ENCODE peak calls at places on chromosomes 13 and 19, in four cellular contexts. One of them, this sample, is unnamed.

GRCh38 chr13:36945078-36945477 is 25.0 kb upstream of the SMAD9 start:
- DNase-seq in HepG2: no peak
- DNase-seq in H1: no peak
- DNase-seq in GM12878: no peak
- DNase-seq in this sample: no peak

GRCh38 chr13:30463820-30464495 is 1.8 kb downstream of the HMGB1 start:
- DNase-seq in H1: no peak
- DNase-seq in GM12878: no peak
- DNase-seq in HepG2: peak
- DNase-seq in this sample: peak

GRCh38 chr19:33719366-33720154 is 77.1 kb upstream of the KCTD15 start:
- DNase-seq in H1: no peak
- DNase-seq in HepG2: no peak
- DNase-seq in GM12878: no peak
- DNase-seq in this sample: no peak

GRCh38 chr13:110364081-110364480 is 57.0 kb downstream of the COL4A2 start:
- DNase-seq in HepG2: no peak
- DNase-seq in GM12878: no peak
- DNase-seq in H1: no peak
- DNase-seq in this sample: no peak

GRCh38 chr19:12778905-12779161 is 3.5 kb upstream of the HOOK2 start:
- DNase-seq in GM12878: no peak
- DNase-seq in HepG2: no peak
- DNase-seq in H1: no peak
- DNase-seq in this sample: no peak

GRCh38 chr19:43782689-43783231 is 2.0 kb upstream of the KCNN4 start:
- DNase-seq in HepG2: no peak
- DNase-seq in GM12878: no peak
- DNase-seq in H1: no peak
- DNase-seq in this sample: no peak

GRCh38 chr13:40776681-40777165 is 5.7 kb upstream of the MRPS31 start:
- DNase-seq in H1: no peak
- DNase-seq in HepG2: no peak
- DNase-seq in GM12878: no peak
- DNase-seq in this sample: no peak

GRCh38 chr19:19542507-19542906 is 4.4 kb downstream of the CILP2 start:
- DNase-seq in GM12878: no peak
- DNase-seq in HepG2: no peak
- DNase-seq in H1: no peak
- DNase-seq in this sample: no peak

DNA sequence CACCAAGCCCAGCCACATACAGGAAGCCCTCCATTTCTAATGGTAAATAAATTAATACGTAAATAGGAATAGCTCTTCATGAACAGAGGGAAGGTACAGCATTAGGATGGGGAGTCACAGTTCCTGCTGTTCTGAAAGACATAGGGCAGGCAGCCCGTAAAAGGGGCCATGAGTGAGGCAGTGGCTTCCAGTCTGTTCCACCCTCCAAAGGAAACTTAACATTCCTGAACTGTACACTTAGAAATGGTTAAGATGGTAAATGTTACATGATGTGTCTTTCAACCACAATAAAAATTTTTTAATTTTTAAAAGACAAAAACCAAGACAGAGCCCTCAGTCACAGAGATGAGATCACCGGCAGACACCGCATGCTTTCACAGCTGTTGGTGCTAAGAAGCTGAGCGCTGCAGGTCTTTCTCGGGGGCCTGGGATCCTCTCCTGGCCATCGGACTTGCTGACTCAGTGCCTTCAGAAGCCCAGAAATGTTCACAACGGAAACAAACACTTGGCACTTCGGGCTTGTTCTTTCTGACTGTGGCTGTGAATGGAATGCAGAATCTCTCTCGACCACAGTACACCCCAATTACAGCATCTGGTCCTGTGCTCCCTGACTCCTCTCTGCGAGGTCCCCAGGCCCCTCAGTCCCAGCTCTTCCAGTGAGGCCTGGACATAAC is 36.4 kb downstream of the EPS15L1 start:
- DNase-seq in H1: no peak
- DNase-seq in GM12878: no peak
- DNase-seq in HepG2: no peak
- DNase-seq in this sample: peak
- TF ChIP-seq HDAC6 in H1: no peak
- TF ChIP-seq HDAC6 in GM12878: no peak
- TF ChIP-seq HDAC6 in HepG2: no peak
- TF ChIP-seq HDAC6 in this sample: no peak

GRCh38 chr19:16342002-16342715 is 17.5 kb downstream of the KLF2 start:
- DNase-seq in HepG2: no peak
- DNase-seq in GM12878: peak
- DNase-seq in H1: no peak
- DNase-seq in this sample: no peak
- TF ChIP-seq HDAC6 in HepG2: no peak
- TF ChIP-seq HDAC6 in GM12878: no peak
- TF ChIP-seq HDAC6 in H1: no peak
- TF ChIP-seq HDAC6 in this sample: no peak

GRCh38 chr13:47168086-47168485 is 271.2 kb upstream of the HTR2A start:
- DNase-seq in GM12878: no peak
- DNase-seq in H1: no peak
- DNase-seq in HepG2: no peak
- DNase-seq in this sample: no peak
- TF ChIP-seq HDAC6 in GM12878: no peak
- TF ChIP-seq HDAC6 in H1: no peak
- TF ChIP-seq HDAC6 in HepG2: no peak
- TF ChIP-seq HDAC6 in this sample: no peak

GRCh38 chr19:8368136-8368535 is 4.2 kb downstream of the ANGPTL4 start:
- DNase-seq in GM12878: no peak
- DNase-seq in HepG2: no peak
- DNase-seq in H1: no peak
- DNase-seq in this sample: no peak
- TF ChIP-seq HDAC6 in GM12878: no peak
- TF ChIP-seq HDAC6 in HepG2: no peak
- TF ChIP-seq HDAC6 in H1: no peak
- TF ChIP-seq HDAC6 in this sample: no peak

DNA sequence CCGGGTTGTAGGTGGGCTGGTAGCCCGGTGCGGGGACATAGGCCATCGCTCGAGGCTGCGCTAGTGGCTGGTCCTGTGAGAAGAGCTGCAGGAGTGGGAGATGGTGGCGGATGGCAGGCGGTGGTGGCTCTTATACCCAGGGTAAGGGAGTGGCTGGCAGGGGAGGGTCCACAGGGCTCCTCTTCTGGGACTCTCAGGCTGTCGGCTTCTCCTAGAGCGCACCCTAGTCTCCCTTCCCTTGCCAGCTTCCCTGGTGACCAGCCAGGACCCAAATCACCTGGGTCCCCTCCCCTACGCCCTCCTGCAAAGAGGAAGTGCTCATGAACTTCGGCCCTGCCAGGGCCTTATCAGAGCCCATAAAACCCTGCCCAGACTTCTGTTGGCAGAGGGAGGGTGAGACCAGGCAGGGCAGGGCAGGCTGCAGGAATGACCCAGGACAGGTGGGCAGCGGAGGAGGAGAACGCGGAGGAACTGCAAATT is at the start of gene LGALS4:
- DNase-seq in GM12878: no peak
- DNase-seq in HepG2: no peak
- DNase-seq in H1: no peak
- DNase-seq in this sample: no peak
- TF ChIP-seq HDAC6 in GM12878: no peak
- TF ChIP-seq HDAC6 in HepG2: no peak
- TF ChIP-seq HDAC6 in H1: no peak
- TF ChIP-seq HDAC6 in this sample: no peak

This sample was measured in K562.